ENCODE peak calls at places on chromosomes 1 and 21, in ten cellular contexts. N is heart left ventricle, R is AG04450, V is stomach, Z is WERI-Rb-1, L is neural crest cell, D is suprapubic skin, Q is RWPE1, M is A549, B is neural progenitor cell. G is an unnamed sample.

GRCh38 chr1:204149635-204150565 is 1.9 kb downstream of the ETNK2 start:
- DNase-seq in N (no peak), R (no peak), V (peak; percentile 34), Z (no peak), L (no peak), D (no peak), Q (no peak), M (no peak), B (no peak), G (no peak)

GRCh38 chr1:70140343-70140742 is 65.0 kb downstream of the LRRC40 start:
- DNase-seq in N (peak; percentile 19), R (no peak), V (no peak), Z (no peak), L (no peak), D (no peak), Q (no peak), M (no peak), B (no peak), G (no peak)

GRCh38 chr21:46181953-46182547 is 2.2 kb downstream of the SPATC1L start:
- DNase-seq in N (no peak), R (no peak), V (no peak), Z (no peak), L (no peak), D (peak; percentile 62), Q (no peak), M (no peak), B (no peak), G (no peak)

GRCh38 chr1:71049951-71050598 is 2.5 kb upstream of the PTGER3 start:
- DNase-seq in N (no peak), R (peak; percentile 50), V (no peak), Z (no peak), L (peak; percentile 31), D (no peak), Q (peak; percentile 57), M (peak; percentile 63), B (peak; percentile 75), G (peak; percentile 78)

GRCh38 chr1:245345191-245345884 is 190.6 kb downstream of the KIF26B start:
- DNase-seq in N (no peak), R (no peak), V (no peak), Z (no peak), L (no peak), D (no peak), Q (no peak), M (no peak), B (peak; percentile 37), G (no peak)

GRCh38 chr1:112575154-112575804 is 43.7 kb downstream of the ST7L start:
- DNase-seq in N (no peak), R (peak; percentile 83), V (no peak), Z (no peak), L (no peak), D (no peak), Q (peak; percentile 66), M (peak; percentile 71), B (no peak), G (no peak)

GRCh38 chr1:78277253-78277652 is 213.5 kb upstream of the PTGFR start:
- DNase-seq in N (no peak), R (no peak), V (no peak), Z (no peak), L (no peak), D (no peak), Q (no peak), M (no peak), B (no peak), G (peak; percentile 5)

GRCh38 chr1:13224480-13225060 is 1.4 kb downstream of the PRAMEF18 start:
- DNase-seq in N (no peak), R (no peak), V (peak; percentile 23), Z (no peak), L (no peak), D (peak; percentile 30), Q (no peak), M (no peak), B (no peak), G (no peak)

GRCh38 chr1:236472850-236473788 is 50.7 kb upstream of the LGALS8 start:
- DNase-seq in N (no peak), R (no peak), V (no peak), Z (no peak), L (no peak), D (no peak), Q (no peak), M (no peak), B (no peak), G (no peak)

GRCh38 chr1:99503276-99503747 is 142.6 kb upstream of the PALMD start:
- DNase-seq in N (no peak), R (no peak), V (no peak), Z (no peak), L (no peak), D (peak; percentile 70), Q (no peak), M (no peak), B (no peak), G (no peak)

GRCh38 chr1:55381491-55381890 is 166.3 kb upstream of the USP24 start:
- DNase-seq in N (no peak), R (no peak), V (no peak), Z (no peak), L (no peak), D (no peak), Q (no peak), M (no peak), B (no peak), G (no peak)

GRCh38 chr1:89590341-89591080 is 42.4 kb upstream of the LRRC8C start:
- DNase-seq in N (no peak), R (no peak), V (no peak), Z (no peak), L (no peak), D (no peak), Q (no peak), M (no peak), B (no peak), G (no peak)

GRCh38 chr1:192951961-192952460 is 107.1 kb downstream of the UCHL5 start:
- DNase-seq in N (no peak), R (peak; percentile 74), V (no peak), Z (no peak), L (no peak), D (no peak), Q (peak; percentile 37), M (peak; percentile 49), B (no peak), G (peak; percentile 10)

GRCh38 chr21:39562791-39563770 is 49.7 kb upstream of the B3GALT5 start:
- DNase-seq in N (no peak), R (no peak), V (no peak), Z (peak; percentile 81), L (no peak), D (no peak), Q (no peak), M (no peak), B (no peak), G (no peak)

GRCh38 chr1:156438278-156438987 is 62.1 kb downstream of the MEF2D start:
- DNase-seq in N (no peak), R (no peak), V (no peak), Z (no peak), L (no peak), D (no peak), Q (no peak), M (no peak), B (no peak), G (no peak)

GRCh38 chr1:241679404-241679803 is 27.3 kb downstream of the WDR64 start:
- DNase-seq in N (no peak), R (no peak), V (no peak), Z (no peak), L (no peak), D (no peak), Q (no peak), M (no peak), B (no peak), G (no peak)

GRCh38 chr1:241684108-241684507 is 32.0 kb downstream of the WDR64 start:
- DNase-seq in N (no peak), R (no peak), V (no peak), Z (no peak), L (no peak), D (no peak), Q (no peak), M (no peak), B (no peak), G (no peak)

GRCh38 chr1:241677171-241677570 is 25.1 kb downstream of the WDR64 start:
- DNase-seq in N (no peak), R (no peak), V (no peak), Z (no peak), L (no peak), D (no peak), Q (no peak), M (no peak), B (no peak), G (peak; percentile 54)

GRCh38 chr1:241679961-241680360 is 27.9 kb downstream of the WDR64 start:
- DNase-seq in N (no peak), R (no peak), V (no peak), Z (no peak), L (no peak), D (no peak), Q (no peak), M (no peak), B (no peak), G (no peak)

DNA sequence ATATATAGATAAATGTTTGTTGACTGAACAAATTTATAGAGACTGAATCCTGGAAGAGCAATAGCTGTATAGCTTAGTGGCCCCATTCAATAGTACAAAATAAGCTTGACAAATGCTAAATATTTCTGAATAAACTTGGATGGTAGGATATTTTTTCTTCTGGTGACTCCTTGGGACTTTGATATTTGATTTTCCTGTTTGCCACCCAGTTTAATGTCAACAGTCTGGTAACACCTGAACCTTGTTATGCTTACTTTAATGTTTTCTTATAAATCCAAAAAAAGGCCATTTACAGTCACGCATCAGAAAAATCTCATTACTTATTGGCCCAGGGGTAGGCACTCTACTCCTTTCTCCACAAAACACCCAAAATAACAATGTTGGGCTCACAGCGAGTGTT is 30.8 kb downstream of the WDR64 start:
- DNase-seq in N (no peak), R (no peak), V (no peak), Z (no peak), L (no peak), D (no peak), Q (no peak), M (no peak), B (no peak), G (no peak)
- TF ChIP-seq CTCF in N (no peak), R (no peak), V (no peak), Z (no peak), L (no peak), D (no peak), Q (no peak), M (no peak), B (no peak), G (no peak)

GRCh38 chr1:238951809-238952208 is 434.6 kb upstream of the CHRM3 start:
- DNase-seq in N (no peak), R (no peak), V (peak; percentile 29), Z (peak; percentile 54), L (peak; percentile 22), D (no peak), Q (peak; percentile 19), M (peak; percentile 10), B (peak; percentile 39), G (no peak)
- TF ChIP-seq CTCF in N (peak; percentile 25), R (no peak), V (no peak), Z (peak; percentile 42), L (peak; percentile 69), D (peak; percentile 10), Q (peak; percentile 47), M (peak; percentile 9), B (peak; percentile 65), G (no peak)

GRCh38 chr1:221741971-221742554 is at the start of gene DUSP10:
- DNase-seq in N (peak; percentile 99), R (peak; percentile 100), V (peak; percentile 99), Z (peak; percentile 93), L (peak; percentile 88), D (peak; percentile 99), Q (peak; percentile 100), M (peak; percentile 99), B (peak; percentile 99), G (peak; percentile 98)
- TF ChIP-seq CTCF in N (no peak), R (no peak), V (no peak), Z (no peak), L (no peak), D (no peak), Q (no peak), M (no peak), B (no peak), G (peak; percentile 10)

GRCh38 chr1:106600626-106601025 is 455.8 kb upstream of the PRMT6 start:
- DNase-seq in N (no peak), R (no peak), V (no peak), Z (no peak), L (no peak), D (no peak), Q (no peak), M (no peak), B (no peak), G (no peak)
- TF ChIP-seq CTCF in N (no peak), R (no peak), V (no peak), Z (no peak), L (no peak), D (no peak), Q (no peak), M (no peak), B (no peak), G (no peak)